ENCODE peak calls at places on chromosomes 1 and 21, in ten cellular contexts. One of them, this sample, is unnamed.

GRCh38 chr1:248924696-248925532 is 18.9 kb downstream of the PGBD2 start:
- DNase-seq in body of pancreas: peak; percentile 38
- DNase-seq in stimulated activated CD8-positive, alpha-beta memory T cell treated with anti-CD3 and anti-CD28 coated beads, Interleukin-2, amount 100 ng/mL, for 48 hours: no peak
- DNase-seq in fibroblast of lung: peak; percentile 63
- DNase-seq in anterior cingulate cortex: peak; percentile 4
- DNase-seq in MV-4-11: peak; percentile 93
- DNase-seq in activated naive CD4-positive, alpha-beta T cell: peak; percentile 26
- DNase-seq in HS-27A: no peak
- DNase-seq in RPMI8226: peak; percentile 83
- DNase-seq in colonic mucosa: no peak
- DNase-seq in this sample: no peak

GRCh38 chr1:3440282-3440681 is 14.2 kb upstream of the ARHGEF16 start:
- DNase-seq in anterior cingulate cortex: no peak
- DNase-seq in stimulated activated CD8-positive, alpha-beta memory T cell treated with anti-CD3 and anti-CD28 coated beads, Interleukin-2, amount 100 ng/mL, for 48 hours: no peak
- DNase-seq in colonic mucosa: no peak
- DNase-seq in RPMI8226: no peak
- DNase-seq in MV-4-11: no peak
- DNase-seq in HS-27A: no peak
- DNase-seq in activated naive CD4-positive, alpha-beta T cell: no peak
- DNase-seq in fibroblast of lung: no peak
- DNase-seq in body of pancreas: no peak
- DNase-seq in this sample: no peak

GRCh38 chr1:213606252-213606820 is 381.4 kb upstream of the PROX1 start:
- DNase-seq in fibroblast of lung: no peak
- DNase-seq in HS-27A: no peak
- DNase-seq in activated naive CD4-positive, alpha-beta T cell: no peak
- DNase-seq in RPMI8226: no peak
- DNase-seq in stimulated activated CD8-positive, alpha-beta memory T cell treated with anti-CD3 and anti-CD28 coated beads, Interleukin-2, amount 100 ng/mL, for 48 hours: no peak
- DNase-seq in MV-4-11: no peak
- DNase-seq in anterior cingulate cortex: no peak
- DNase-seq in body of pancreas: no peak
- DNase-seq in colonic mucosa: no peak
- DNase-seq in this sample: no peak

GRCh38 chr1:31497601-31498000 is 78.7 kb upstream of the TINAGL1 start:
- DNase-seq in activated naive CD4-positive, alpha-beta T cell: no peak
- DNase-seq in fibroblast of lung: peak; percentile 76
- DNase-seq in RPMI8226: no peak
- DNase-seq in colonic mucosa: no peak
- DNase-seq in MV-4-11: no peak
- DNase-seq in anterior cingulate cortex: no peak
- DNase-seq in stimulated activated CD8-positive, alpha-beta memory T cell treated with anti-CD3 and anti-CD28 coated beads, Interleukin-2, amount 100 ng/mL, for 48 hours: no peak
- DNase-seq in HS-27A: peak; percentile 53
- DNase-seq in body of pancreas: no peak
- DNase-seq in this sample: no peak

GRCh38 chr1:114218397-114219237 is 64.9 kb upstream of the SYT6 start:
- DNase-seq in RPMI8226: no peak
- DNase-seq in colonic mucosa: no peak
- DNase-seq in body of pancreas: no peak
- DNase-seq in MV-4-11: no peak
- DNase-seq in stimulated activated CD8-positive, alpha-beta memory T cell treated with anti-CD3 and anti-CD28 coated beads, Interleukin-2, amount 100 ng/mL, for 48 hours: no peak
- DNase-seq in anterior cingulate cortex: no peak
- DNase-seq in HS-27A: no peak
- DNase-seq in fibroblast of lung: no peak
- DNase-seq in activated naive CD4-positive, alpha-beta T cell: no peak
- DNase-seq in this sample: no peak

GRCh38 chr21:33936221-33937038 is 20.8 kb upstream of the ATP5PO start:
- DNase-seq in RPMI8226: no peak
- DNase-seq in fibroblast of lung: no peak
- DNase-seq in HS-27A: no peak
- DNase-seq in stimulated activated CD8-positive, alpha-beta memory T cell treated with anti-CD3 and anti-CD28 coated beads, Interleukin-2, amount 100 ng/mL, for 48 hours: no peak
- DNase-seq in body of pancreas: no peak
- DNase-seq in activated naive CD4-positive, alpha-beta T cell: peak; percentile 45
- DNase-seq in MV-4-11: no peak
- DNase-seq in colonic mucosa: no peak
- DNase-seq in anterior cingulate cortex: no peak
- DNase-seq in this sample: no peak

GRCh38 chr1:222009105-222009730 is 267.3 kb upstream of the DUSP10 start:
- DNase-seq in RPMI8226: peak; percentile 55
- DNase-seq in MV-4-11: peak; percentile 6
- DNase-seq in colonic mucosa: no peak
- DNase-seq in activated naive CD4-positive, alpha-beta T cell: no peak
- DNase-seq in body of pancreas: peak; percentile 19
- DNase-seq in fibroblast of lung: no peak
- DNase-seq in HS-27A: no peak
- DNase-seq in anterior cingulate cortex: no peak
- DNase-seq in stimulated activated CD8-positive, alpha-beta memory T cell treated with anti-CD3 and anti-CD28 coated beads, Interleukin-2, amount 100 ng/mL, for 48 hours: peak; percentile 2
- DNase-seq in this sample: no peak

GRCh38 chr1:221759436-221759835 is 17.5 kb upstream of the DUSP10 start:
- DNase-seq in stimulated activated CD8-positive, alpha-beta memory T cell treated with anti-CD3 and anti-CD28 coated beads, Interleukin-2, amount 100 ng/mL, for 48 hours: no peak
- DNase-seq in body of pancreas: no peak
- DNase-seq in fibroblast of lung: peak; percentile 85
- DNase-seq in MV-4-11: no peak
- DNase-seq in activated naive CD4-positive, alpha-beta T cell: no peak
- DNase-seq in RPMI8226: no peak
- DNase-seq in HS-27A: no peak
- DNase-seq in colonic mucosa: no peak
- DNase-seq in anterior cingulate cortex: no peak
- DNase-seq in this sample: no peak

GRCh38 chr1:197437891-197438853 is 170.1 kb downstream of the CRB1 start:
- DNase-seq in activated naive CD4-positive, alpha-beta T cell: no peak
- DNase-seq in fibroblast of lung: peak; percentile 82
- DNase-seq in colonic mucosa: no peak
- DNase-seq in anterior cingulate cortex: no peak
- DNase-seq in HS-27A: no peak
- DNase-seq in MV-4-11: no peak
- DNase-seq in stimulated activated CD8-positive, alpha-beta memory T cell treated with anti-CD3 and anti-CD28 coated beads, Interleukin-2, amount 100 ng/mL, for 48 hours: no peak
- DNase-seq in RPMI8226: no peak
- DNase-seq in body of pancreas: no peak
- DNase-seq in this sample: no peak

GRCh38 chr1:12549460-12550349 is 68.3 kb downstream of the DHRS3 start:
- DNase-seq in activated naive CD4-positive, alpha-beta T cell: no peak
- DNase-seq in RPMI8226: peak; percentile 48
- DNase-seq in fibroblast of lung: peak; percentile 98
- DNase-seq in body of pancreas: no peak
- DNase-seq in anterior cingulate cortex: no peak
- DNase-seq in colonic mucosa: peak; percentile 79
- DNase-seq in stimulated activated CD8-positive, alpha-beta memory T cell treated with anti-CD3 and anti-CD28 coated beads, Interleukin-2, amount 100 ng/mL, for 48 hours: peak; percentile 12
- DNase-seq in HS-27A: peak; percentile 73
- DNase-seq in MV-4-11: no peak
- DNase-seq in this sample: peak; percentile 60

GRCh38 chr1:230307213-230307612 is 118.9 kb downstream of the PGBD5 start:
- DNase-seq in body of pancreas: no peak
- DNase-seq in activated naive CD4-positive, alpha-beta T cell: no peak
- DNase-seq in RPMI8226: no peak
- DNase-seq in anterior cingulate cortex: no peak
- DNase-seq in fibroblast of lung: peak; percentile 54
- DNase-seq in colonic mucosa: no peak
- DNase-seq in HS-27A: no peak
- DNase-seq in MV-4-11: no peak
- DNase-seq in stimulated activated CD8-positive, alpha-beta memory T cell treated with anti-CD3 and anti-CD28 coated beads, Interleukin-2, amount 100 ng/mL, for 48 hours: no peak
- DNase-seq in this sample: no peak

GRCh38 chr1:22454476-22455056 is 2.9 kb downstream of the ZBTB40 start:
- DNase-seq in colonic mucosa: no peak
- DNase-seq in body of pancreas: no peak
- DNase-seq in RPMI8226: no peak
- DNase-seq in MV-4-11: no peak
- DNase-seq in fibroblast of lung: no peak
- DNase-seq in stimulated activated CD8-positive, alpha-beta memory T cell treated with anti-CD3 and anti-CD28 coated beads, Interleukin-2, amount 100 ng/mL, for 48 hours: no peak
- DNase-seq in activated naive CD4-positive, alpha-beta T cell: no peak
- DNase-seq in anterior cingulate cortex: no peak
- DNase-seq in HS-27A: no peak
- DNase-seq in this sample: no peak

GRCh38 chr1:119453021-119453420 is 38.1 kb downstream of the HSD3B2 start:
- DNase-seq in anterior cingulate cortex: no peak
- DNase-seq in activated naive CD4-positive, alpha-beta T cell: no peak
- DNase-seq in colonic mucosa: no peak
- DNase-seq in MV-4-11: no peak
- DNase-seq in stimulated activated CD8-positive, alpha-beta memory T cell treated with anti-CD3 and anti-CD28 coated beads, Interleukin-2, amount 100 ng/mL, for 48 hours: no peak
- DNase-seq in RPMI8226: peak; percentile 27
- DNase-seq in HS-27A: peak; percentile 24
- DNase-seq in body of pancreas: no peak
- DNase-seq in fibroblast of lung: peak; percentile 86
- DNase-seq in this sample: no peak